ENCODE peak calls at places on chromosomes 3 and 15, in five cellular contexts. One of them, this sample, is unnamed.

GRCh38 chr3:158953131-158953530 is 151.3 kb downstream of the MFSD1 start:
- DNase-seq in HepG2: no peak
- DNase-seq in K562: no peak
- DNase-seq in H1: no peak
- DNase-seq in GM12878: no peak
- DNase-seq in this sample: no peak

GRCh38 chr15:98648654-98649537 is 557 bp downstream of the IGF1R start:
- DNase-seq in HepG2: no peak
- DNase-seq in K562: peak
- DNase-seq in H1: no peak
- DNase-seq in GM12878: no peak
- DNase-seq in this sample: peak

GRCh38 chr3:16067837-16068471 is 106.5 kb upstream of the GALNT15 start:
- DNase-seq in K562: no peak
- DNase-seq in HepG2: no peak
- DNase-seq in GM12878: no peak
- DNase-seq in H1: no peak
- DNase-seq in this sample: no peak

GRCh38 chr3:42732829-42733459 is 30.3 kb upstream of the HHATL start:
- DNase-seq in K562: no peak
- DNase-seq in H1: no peak
- DNase-seq in HepG2: peak
- DNase-seq in GM12878: no peak
- DNase-seq in this sample: peak

GRCh38 chr15:26083457-26084350 is 220.6 kb upstream of the ATP10A start:
- DNase-seq in HepG2: no peak
- DNase-seq in GM12878: no peak
- DNase-seq in K562: peak
- DNase-seq in H1: no peak
- DNase-seq in this sample: peak

GRCh38 chr15:47944911-47945310 is 175.9 kb upstream of the SLC24A5 start:
- DNase-seq in GM12878: no peak
- DNase-seq in K562: no peak
- DNase-seq in H1: no peak
- DNase-seq in HepG2: no peak
- DNase-seq in this sample: no peak

GRCh38 chr3:37921025-37921424 is 59.3 kb downstream of the CTDSPL start:
- DNase-seq in K562: no peak
- DNase-seq in HepG2: no peak
- DNase-seq in GM12878: no peak
- DNase-seq in H1: no peak
- DNase-seq in this sample: no peak

GRCh38 chr15:48021336-48022086 is 99.3 kb upstream of the SLC24A5 start:
- DNase-seq in K562: no peak
- DNase-seq in H1: no peak
- DNase-seq in HepG2: no peak
- DNase-seq in GM12878: no peak
- DNase-seq in this sample: no peak

GRCh38 chr3:157107644-157108133 is 52.3 kb downstream of the CCNL1 start:
- DNase-seq in GM12878: no peak
- DNase-seq in HepG2: no peak
- DNase-seq in H1: no peak
- DNase-seq in K562: peak
- DNase-seq in this sample: no peak

GRCh38 chr3:139204756-139205155 is 139.1 kb upstream of the MRPS22 start:
- DNase-seq in GM12878: no peak
- DNase-seq in HepG2: no peak
- DNase-seq in K562: no peak
- DNase-seq in H1: no peak
- DNase-seq in this sample: no peak

GRCh38 chr3:61669676-61670299 is 108.4 kb downstream of the PTPRG start:
- DNase-seq in GM12878: no peak
- DNase-seq in HepG2: no peak
- DNase-seq in K562: no peak
- DNase-seq in H1: no peak
- DNase-seq in this sample: no peak

GRCh38 chr3:13480340-13481318 is 523 bp downstream of the HDAC11 start:
- DNase-seq in H1: no peak
- DNase-seq in GM12878: no peak
- DNase-seq in K562: no peak
- DNase-seq in HepG2: no peak
- DNase-seq in this sample: peak

GRCh38 chr3:52678265-52678927 is 7.3 kb downstream of the PBRM1 start:
- DNase-seq in GM12878: no peak
- DNase-seq in H1: no peak
- DNase-seq in K562: no peak
- DNase-seq in HepG2: no peak
- DNase-seq in this sample: no peak

GRCh38 chr3:37997321-37997720 is 6.7 kb downstream of the VILL start:
- DNase-seq in GM12878: no peak
- DNase-seq in H1: no peak
- DNase-seq in K562: no peak
- DNase-seq in HepG2: no peak
- DNase-seq in this sample: no peak

GRCh38 chr15:74365619-74366445 is 1.6 kb downstream of the CYP11A1 start:
- DNase-seq in HepG2: peak
- DNase-seq in GM12878: no peak
- DNase-seq in K562: no peak
- DNase-seq in H1: no peak
- DNase-seq in this sample: peak

GRCh38 chr15:33443699-33444098 is 132.9 kb downstream of the RYR3 start:
- DNase-seq in GM12878: no peak
- DNase-seq in HepG2: no peak
- DNase-seq in H1: no peak
- DNase-seq in K562: no peak
- DNase-seq in this sample: no peak

GRCh38 chr15:52806284-52806655 is 16.1 kb upstream of the ONECUT1 start:
- DNase-seq in H1: no peak
- DNase-seq in GM12878: no peak
- DNase-seq in HepG2: no peak
- DNase-seq in K562: no peak
- DNase-seq in this sample: no peak
- TF ChIP-seq EZH2 in H1: no peak
- TF ChIP-seq EZH2 in GM12878: no peak
- TF ChIP-seq EZH2 in HepG2: no peak
- TF ChIP-seq EZH2 in K562: no peak
- TF ChIP-seq EZH2 in this sample: no peak

GRCh38 chr3:54321515-54321914 is 199.2 kb downstream of the CACNA2D3 start:
- DNase-seq in HepG2: no peak
- DNase-seq in GM12878: no peak
- DNase-seq in H1: no peak
- DNase-seq in K562: no peak
- DNase-seq in this sample: peak
- TF ChIP-seq CREB1 in HepG2: no peak
- TF ChIP-seq CREB1 in GM12878: no peak
- TF ChIP-seq CREB1 in H1: no peak
- TF ChIP-seq CREB1 in K562: no peak
- TF ChIP-seq CREB1 in this sample: no peak

DNA sequence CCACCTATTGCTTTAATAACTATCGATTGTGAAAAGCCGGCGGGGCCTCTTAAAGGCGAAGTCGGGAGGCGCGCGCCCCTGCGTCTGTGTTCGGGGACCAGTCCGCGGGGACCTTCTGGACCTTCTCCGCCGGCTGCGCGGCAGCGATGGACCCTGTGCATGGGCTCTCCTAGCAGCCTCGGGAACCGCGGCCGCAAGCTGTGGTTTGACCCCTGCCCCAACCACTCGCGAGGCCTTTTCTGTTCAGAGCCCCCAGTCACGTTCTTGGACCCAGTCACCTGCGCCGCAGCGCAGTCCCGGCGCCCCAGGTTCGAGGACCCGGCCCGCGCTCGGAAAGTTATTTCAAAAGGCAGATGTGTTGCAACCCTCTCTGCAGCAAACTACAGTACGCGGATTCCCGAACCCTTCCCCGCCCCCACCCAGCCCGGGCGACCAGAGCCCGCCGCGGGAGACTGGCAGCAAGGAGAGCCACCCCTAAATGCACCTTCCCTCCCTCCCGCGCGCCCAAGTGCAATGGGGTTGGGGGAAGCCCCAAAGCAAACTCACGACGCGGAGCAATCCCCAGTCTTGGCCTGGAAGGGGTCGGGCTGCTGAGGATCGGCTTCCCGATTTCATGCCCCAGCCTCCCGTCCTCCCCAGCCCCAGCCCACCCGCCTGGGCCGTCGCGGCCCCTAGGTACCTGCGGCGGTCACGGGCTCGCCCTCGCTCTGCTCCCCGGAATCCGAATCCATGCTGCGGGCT is 671 bp downstream of the TNFAIP8L3 start:
- DNase-seq in K562: no peak
- DNase-seq in H1: no peak
- DNase-seq in HepG2: peak
- DNase-seq in GM12878: no peak
- DNase-seq in this sample: peak
- TF ChIP-seq EZH2 in K562: no peak
- TF ChIP-seq EZH2 in H1: peak
- TF ChIP-seq EZH2 in HepG2: no peak
- TF ChIP-seq EZH2 in GM12878: no peak
- TF ChIP-seq EZH2 in this sample: peak

GRCh38 chr3:27556854-27557253 is 72.7 kb upstream of the SLC4A7 start:
- DNase-seq in GM12878: no peak
- DNase-seq in HepG2: no peak
- DNase-seq in H1: no peak
- DNase-seq in K562: no peak
- DNase-seq in this sample: no peak

GRCh38 chr3:27553868-27554540 is 69.8 kb upstream of the SLC4A7 start:
- DNase-seq in H1: no peak
- DNase-seq in GM12878: no peak
- DNase-seq in K562: no peak
- DNase-seq in HepG2: no peak
- DNase-seq in this sample: no peak

GRCh38 chr3:27557411-27557810 is 73.2 kb upstream of the SLC4A7 start:
- DNase-seq in H1: no peak
- DNase-seq in K562: no peak
- DNase-seq in HepG2: no peak
- DNase-seq in GM12878: no peak
- DNase-seq in this sample: no peak

GRCh38 chr3:27559381-27559780 is 75.2 kb upstream of the SLC4A7 start:
- DNase-seq in HepG2: no peak
- DNase-seq in H1: no peak
- DNase-seq in K562: no peak
- DNase-seq in GM12878: no peak
- DNase-seq in this sample: no peak

GRCh38 chr3:27554706-27555105 is 70.5 kb upstream of the SLC4A7 start:
- DNase-seq in HepG2: no peak
- DNase-seq in K562: no peak
- DNase-seq in H1: no peak
- DNase-seq in GM12878: no peak
- DNase-seq in this sample: no peak
- TF ChIP-seq CREB1 in HepG2: no peak
- TF ChIP-seq CREB1 in K562: no peak
- TF ChIP-seq CREB1 in H1: no peak
- TF ChIP-seq CREB1 in GM12878: no peak
- TF ChIP-seq CREB1 in this sample: no peak

DNA sequence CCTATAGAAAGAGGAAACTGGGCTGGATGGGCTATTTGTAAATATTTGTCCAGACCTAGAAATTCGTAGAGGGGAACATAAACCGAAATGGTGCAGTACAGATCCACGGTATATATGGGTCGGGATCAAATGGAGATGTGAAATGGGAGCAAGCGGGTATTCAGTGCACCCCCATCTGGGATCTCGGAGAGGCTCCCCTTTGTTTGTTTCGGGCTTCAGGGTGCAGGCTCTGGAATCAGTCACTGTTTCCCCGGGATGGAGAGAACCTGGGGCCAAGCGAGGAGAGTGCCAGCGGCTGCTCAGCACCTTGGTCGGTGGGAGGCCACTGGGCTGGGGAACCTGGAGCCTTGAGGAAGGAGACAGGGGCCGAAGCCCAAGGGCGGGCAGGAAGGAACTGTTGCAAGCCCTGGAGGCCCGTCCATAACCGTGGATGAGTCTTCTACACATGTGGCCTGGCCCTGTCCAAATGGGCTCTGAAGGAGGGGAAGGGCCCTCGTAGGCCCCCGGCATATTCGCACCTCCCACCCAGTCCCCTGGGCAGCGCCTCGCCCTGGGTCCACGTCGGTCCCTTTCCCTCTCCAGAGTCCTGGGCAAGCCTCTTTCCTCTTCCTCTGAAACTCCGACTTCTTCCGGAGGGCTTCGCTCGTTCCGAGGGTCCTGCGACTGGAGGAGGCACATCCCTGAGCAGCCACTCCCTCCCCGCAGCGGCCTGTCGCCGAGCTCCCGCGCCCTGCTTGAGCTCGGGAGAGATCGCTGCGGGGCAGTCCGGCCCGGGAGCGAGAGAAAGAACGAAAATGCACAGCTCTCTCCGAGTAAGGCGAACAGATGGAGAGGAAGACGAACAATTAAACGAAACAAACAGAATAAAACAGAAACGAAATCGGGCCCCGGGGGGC is 3.0 kb downstream of the ISL2 start:
- DNase-seq in HepG2: no peak
- DNase-seq in GM12878: no peak
- DNase-seq in H1: no peak
- DNase-seq in K562: no peak
- DNase-seq in this sample: peak
- TF ChIP-seq EZH2 in HepG2: no peak
- TF ChIP-seq EZH2 in GM12878: no peak
- TF ChIP-seq EZH2 in H1: no peak
- TF ChIP-seq EZH2 in K562: no peak
- TF ChIP-seq EZH2 in this sample: peak

DNA sequence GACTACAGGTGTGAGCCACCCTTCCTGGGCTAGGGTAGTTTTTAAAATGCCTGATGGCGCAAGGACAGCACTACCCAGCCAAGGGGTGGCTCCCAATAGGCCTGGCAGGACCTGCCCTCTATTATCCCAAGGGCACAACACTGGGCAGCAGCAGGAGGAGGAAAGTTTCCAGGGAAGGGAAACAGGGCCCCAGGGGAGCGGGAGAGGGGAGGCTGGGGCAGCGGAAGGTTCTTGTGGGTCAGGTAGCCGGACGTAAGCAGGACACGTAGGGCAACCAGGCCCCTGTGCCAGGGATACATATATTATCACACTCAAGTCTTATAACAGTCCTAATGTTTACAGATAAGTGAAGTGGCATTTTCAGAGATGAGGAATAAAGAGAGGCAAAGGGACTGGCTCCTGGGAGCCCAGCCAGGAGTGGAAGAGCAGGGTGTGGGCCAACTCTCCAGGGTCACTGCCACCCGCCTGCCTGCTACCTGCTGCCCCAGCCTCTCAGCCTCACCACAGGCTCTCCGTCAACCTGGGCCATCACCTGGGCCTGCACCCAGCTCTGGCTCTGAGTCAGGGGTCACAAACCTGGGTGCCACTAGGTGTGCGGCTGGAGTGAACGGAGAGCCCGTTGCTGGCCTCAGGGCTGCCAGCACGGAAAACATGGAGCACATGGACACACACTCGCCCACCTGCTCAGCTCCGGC is 73.2 kb upstream of the SNRPA1 start:
- DNase-seq in GM12878: no peak
- DNase-seq in HepG2: no peak
- DNase-seq in K562: no peak
- DNase-seq in H1: no peak
- DNase-seq in this sample: no peak
- TF ChIP-seq CREB1 in GM12878: no peak
- TF ChIP-seq CREB1 in HepG2: no peak
- TF ChIP-seq CREB1 in K562: no peak
- TF ChIP-seq CREB1 in H1: no peak
- TF ChIP-seq CREB1 in this sample: no peak